ENCODE peak calls at places on chromosomes 7 and 10, in ten cellular contexts. Y, J, V, G, X, D, K, F, E and T are unnamed samples.

GRCh38 chr7:521221-522070 is 1.8 kb upstream of the PDGFA start:
- DNase-seq in Y (no peak), J (peak; percentile 41), V (peak; percentile 22), G (peak; percentile 55), X (no peak), D (no peak), K (peak; percentile 67), F (no peak), E (no peak), T (peak; percentile 45)

GRCh38 chr7:65846008-65846570 is 26.8 kb upstream of the VKORC1L1 start:
- DNase-seq in Y (no peak), J (no peak), V (no peak), G (no peak), X (no peak), D (peak; percentile 28), K (no peak), F (no peak), E (no peak), T (no peak)

GRCh38 chr10:32308027-32308603 is 38.8 kb downstream of the EPC1 start:
- DNase-seq in Y (no peak), J (no peak), V (no peak), G (no peak), X (no peak), D (no peak), K (no peak), F (no peak), E (no peak), T (no peak)

GRCh38 chr7:32357535-32358277 is 132.5 kb downstream of the LSM5 start:
- DNase-seq in Y (no peak), J (no peak), V (no peak), G (no peak), X (no peak), D (no peak), K (peak; percentile 0), F (no peak), E (no peak), T (peak; percentile 47)

GRCh38 chr7:74044366-74045350 is 16.7 kb downstream of the ELN start:
- DNase-seq in Y (no peak), J (no peak), V (no peak), G (peak; percentile 51), X (no peak), D (no peak), K (no peak), F (no peak), E (no peak), T (no peak)

GRCh38 chr7:75596727-75597614 is 104.9 kb downstream of the SPDYE5 start:
- DNase-seq in Y (no peak), J (no peak), V (no peak), G (no peak), X (no peak), D (no peak), K (peak; percentile 27), F (no peak), E (no peak), T (no peak)

GRCh38 chr7:2029936-2030335 is 202.8 kb downstream of the MAD1L1 start:
- DNase-seq in Y (peak; percentile 26), J (no peak), V (no peak), G (no peak), X (no peak), D (peak; percentile 24), K (no peak), F (no peak), E (no peak), T (no peak)

GRCh38 chr10:72814134-72814790 is 79.3 kb upstream of the OIT3 start:
- DNase-seq in Y (no peak), J (no peak), V (peak; percentile 67), G (no peak), X (no peak), D (no peak), K (peak; percentile 44), F (no peak), E (no peak), T (no peak)

GRCh38 chr10:89393898-89394297 is 1.5 kb downstream of the IFIT1 start:
- DNase-seq in Y (no peak), J (no peak), V (no peak), G (no peak), X (peak; percentile 4), D (no peak), K (no peak), F (no peak), E (no peak), T (no peak)

GRCh38 chr7:21939136-21939857 is 6.4 kb downstream of the CDCA7L start:
- DNase-seq in Y (no peak), J (no peak), V (peak; percentile 39), G (peak; percentile 32), X (no peak), D (no peak), K (peak; percentile 43), F (no peak), E (no peak), T (no peak)

GRCh38 chr7:47634273-47634672 is 52.4 kb upstream of the TNS3 start:
- DNase-seq in Y (no peak), J (no peak), V (no peak), G (no peak), X (no peak), D (no peak), K (peak; percentile 31), F (no peak), E (no peak), T (no peak)

GRCh38 chr10:13019280-13019679 is 17.8 kb upstream of the CCDC3 start:
- DNase-seq in Y (no peak), J (no peak), V (no peak), G (no peak), X (no peak), D (no peak), K (no peak), F (no peak), E (no peak), T (no peak)

GRCh38 chr7:44798649-44799275 is 2.3 kb downstream of the PPIA start:
- DNase-seq in Y (no peak), J (no peak), V (peak; percentile 21), G (no peak), X (no peak), D (no peak), K (peak; percentile 60), F (no peak), E (no peak), T (no peak)

GRCh38 chr7:137882806-137883205 is 36.0 kb upstream of the DGKI start:
- DNase-seq in Y (no peak), J (no peak), V (peak; percentile 63), G (no peak), X (no peak), D (no peak), K (peak; percentile 55), F (no peak), E (no peak), T (no peak)

GRCh38 chr10:43199684-43200537 is 61.7 kb downstream of the CSGALNACT2 start:
- DNase-seq in Y (no peak), J (no peak), V (no peak), G (no peak), X (peak; percentile 10), D (no peak), K (no peak), F (peak; percentile 8), E (no peak), T (no peak)

GRCh38 chr10:34254596-34254995 is 560.5 kb downstream of the PARD3 start:
- DNase-seq in Y (no peak), J (no peak), V (peak; percentile 59), G (peak; percentile 28), X (no peak), D (no peak), K (peak; percentile 25), F (no peak), E (no peak), T (no peak)

GRCh38 chr10:20596065-20596760 is 300.9 kb downstream of the NEBL start:
- DNase-seq in Y (no peak), J (no peak), V (peak; percentile 38), G (no peak), X (no peak), D (no peak), K (peak; percentile 16), F (no peak), E (no peak), T (no peak)

GRCh38 chr10:58734116-58734515 is 221.4 kb downstream of the BICC1 start:
- DNase-seq in Y (no peak), J (no peak), V (peak; percentile 58), G (no peak), X (no peak), D (no peak), K (peak; percentile 46), F (no peak), E (no peak), T (no peak)

GRCh38 chr10:29862926-29863614 is 196.3 kb downstream of the JCAD start:
- DNase-seq in Y (no peak), J (no peak), V (peak; percentile 93), G (no peak), X (no peak), D (no peak), K (peak; percentile 79), F (no peak), E (no peak), T (no peak)

GRCh38 chr7:127571741-127572505 is 13.5 kb downstream of the GCC1 start:
- DNase-seq in Y (no peak), J (no peak), V (no peak), G (no peak), X (no peak), D (no peak), K (no peak), F (no peak), E (no peak), T (no peak)

GRCh38 chr10:17206210-17206709 is 4.8 kb upstream of the TRDMT1 start:
- DNase-seq in Y (peak; percentile 77), J (peak; percentile 41), V (peak; percentile 65), G (no peak), X (no peak), D (no peak), K (peak; percentile 94), F (peak; percentile 36), E (no peak), T (no peak)

GRCh38 chr10:62640386-62640785 is 164.1 kb upstream of the ADO start:
- DNase-seq in Y (no peak), J (no peak), V (peak; percentile 54), G (peak; percentile 59), X (no peak), D (no peak), K (peak; percentile 34), F (no peak), E (no peak), T (no peak)

GRCh38 chr10:3260066-3260834 is 87.7 kb upstream of the PITRM1 start:
- DNase-seq in Y (no peak), J (no peak), V (no peak), G (no peak), X (no peak), D (no peak), K (no peak), F (no peak), E (no peak), T (no peak)

GRCh38 chr10:69242844-69243212 is 22.7 kb downstream of the HKDC1 start:
- DNase-seq in Y (no peak), J (no peak), V (no peak), G (peak; percentile 79), X (no peak), D (no peak), K (no peak), F (no peak), E (no peak), T (no peak)

GRCh38 chr10:133207041-133207600 is 22.9 kb upstream of the UTF1 start:
- DNase-seq in Y (no peak), J (no peak), V (no peak), G (no peak), X (no peak), D (no peak), K (no peak), F (no peak), E (no peak), T (no peak)

GRCh38 chr10:79045566-79046175 is 23.1 kb upstream of the ZMIZ1 start:
- DNase-seq in Y (peak; percentile 44), J (no peak), V (no peak), G (no peak), X (no peak), D (peak; percentile 62), K (no peak), F (no peak), E (no peak), T (no peak)

GRCh38 chr10:98368644-98369043 is 46.3 kb downstream of the PYROXD2 start:
- DNase-seq in Y (no peak), J (no peak), V (no peak), G (no peak), X (no peak), D (no peak), K (no peak), F (no peak), E (no peak), T (no peak)

GRCh38 chr10:124231188-124232135 is 138.1 kb upstream of the CHST15 start:
- DNase-seq in Y (peak; percentile 86), J (peak; percentile 37), V (no peak), G (peak; percentile 26), X (no peak), D (peak; percentile 49), K (no peak), F (peak; percentile 22), E (no peak), T (no peak)